ENCODE peak calls at places on chromosome 10, in nine cellular contexts. P is AG04449; U is prostate gland; I is tibial nerve; G is uterus; V is ascending aorta; W is CD8-positive, alpha-beta memory T cell; O is heart left ventricle; E is adrenal gland. J is an unnamed sample.

GRCh38 chr10:69439813-69440506 is 11.3 kb upstream of the TSPAN15 start:
- DNase-seq in P (no peak), U (peak), I (no peak), G (peak), V (no peak), W (no peak), O (no peak), E (no peak), J (no peak)

GRCh38 chr10:133445751-133446708 is 7.7 kb upstream of the SCART1 start:
- DNase-seq in P (no peak), U (no peak), I (no peak), G (no peak), V (peak), W (peak), O (no peak), E (peak), J (no peak)

GRCh38 chr10:103916901-103917300 is 1.1 kb downstream of the STN1 start:
- DNase-seq in P (no peak), U (no peak), I (no peak), G (no peak), V (no peak), W (no peak), O (no peak), E (no peak), J (no peak)

GRCh38 chr10:110407301-110408170 is 90.2 kb upstream of the DUSP5 start:
- DNase-seq in P (no peak), U (no peak), I (no peak), G (no peak), V (no peak), W (no peak), O (no peak), E (no peak), J (no peak)

GRCh38 chr10:97854735-97855134 is 5.1 kb downstream of the GOLGA7B start:
- DNase-seq in P (no peak), U (no peak), I (no peak), G (no peak), V (no peak), W (no peak), O (no peak), E (no peak), J (no peak)

GRCh38 chr10:99365761-99366160 is 36.6 kb downstream of the CNNM1 start:
- DNase-seq in P (no peak), U (no peak), I (no peak), G (no peak), V (no peak), W (no peak), O (no peak), E (no peak), J (no peak)

GRCh38 chr10:44968101-44968886 is 8.7 kb downstream of the RASSF4 start:
- DNase-seq in P (no peak), U (no peak), I (peak), G (peak), V (peak), W (peak), O (no peak), E (peak), J (peak)

GRCh38 chr10:47367646-47368045 is 16.4 kb downstream of the ZNF488 start:
- DNase-seq in P (no peak), U (no peak), I (no peak), G (no peak), V (no peak), W (no peak), O (no peak), E (no peak), J (no peak)

GRCh38 chr10:94430705-94431104 is 28.4 kb downstream of the TBC1D12 start:
- DNase-seq in P (no peak), U (no peak), I (peak), G (no peak), V (no peak), W (no peak), O (no peak), E (no peak), J (no peak)

GRCh38 chr10:32197423-32197822 is 141.2 kb upstream of the KIF5B start:
- DNase-seq in P (no peak), U (no peak), I (no peak), G (no peak), V (peak), W (no peak), O (no peak), E (no peak), J (no peak)

GRCh38 chr10:16779375-16779774 is 37.8 kb downstream of the RSU1 start:
- DNase-seq in P (no peak), U (peak), I (no peak), G (no peak), V (no peak), W (peak), O (no peak), E (no peak), J (peak)

GRCh38 chr10:89118091-89118490 is 89.0 kb downstream of the CH25H start:
- DNase-seq in P (peak), U (no peak), I (no peak), G (no peak), V (no peak), W (no peak), O (no peak), E (no peak), J (no peak)

GRCh38 chr10:9081253-9081652 is 1026.8 kb downstream of the GATA3 start:
- DNase-seq in P (no peak), U (no peak), I (no peak), G (no peak), V (no peak), W (no peak), O (no peak), E (no peak), J (no peak)

GRCh38 chr10:50576245-50576815 is 47.4 kb downstream of the SGMS1 start:
- DNase-seq in P (no peak), U (no peak), I (no peak), G (no peak), V (no peak), W (no peak), O (no peak), E (no peak), J (no peak)

GRCh38 chr10:94546616-94547175 is 1.1 kb downstream of the HELLS start:
- DNase-seq in P (no peak), U (no peak), I (no peak), G (no peak), V (no peak), W (no peak), O (no peak), E (no peak), J (peak)

GRCh38 chr10:119341236-119342016 is 134.1 kb downstream of the GRK5 start:
- DNase-seq in P (no peak), U (no peak), I (no peak), G (peak), V (no peak), W (peak), O (no peak), E (peak), J (no peak)

GRCh38 chr10:3471927-3472704 is 299.5 kb upstream of the PITRM1 start:
- DNase-seq in P (no peak), U (peak), I (no peak), G (no peak), V (no peak), W (no peak), O (no peak), E (no peak), J (no peak)

GRCh38 chr10:8133146-8133545 is 78.7 kb downstream of the GATA3 start:
- DNase-seq in P (no peak), U (no peak), I (no peak), G (no peak), V (no peak), W (no peak), O (no peak), E (no peak), J (peak)

GRCh38 chr10:120819366-120819765 is 31.8 kb upstream of the WDR11 start:
- DNase-seq in P (no peak), U (no peak), I (no peak), G (no peak), V (no peak), W (no peak), O (no peak), E (no peak), J (no peak)

GRCh38 chr10:60753817-60754216 is 24.5 kb upstream of the CDK1 start:
- DNase-seq in P (no peak), U (no peak), I (no peak), G (no peak), V (no peak), W (no peak), O (no peak), E (no peak), J (no peak)

GRCh38 chr10:46028584-46029570 is 1.5 kb downstream of the NCOA4 start:
- DNase-seq in P (no peak), U (no peak), I (peak), G (no peak), V (no peak), W (no peak), O (no peak), E (no peak), J (peak)

GRCh38 chr10:72800000-72800740 is 93.4 kb upstream of the OIT3 start:
- DNase-seq in P (no peak), U (no peak), I (no peak), G (no peak), V (no peak), W (no peak), O (no peak), E (no peak), J (no peak)

GRCh38 chr10:77643795-77644468 is 6.3 kb upstream of the KCNMA1 start:
- DNase-seq in P (no peak), U (peak), I (no peak), G (peak), V (no peak), W (no peak), O (no peak), E (peak), J (peak)

GRCh38 chr10:4025339-4025738 is 240.3 kb upstream of the KLF6 start:
- DNase-seq in P (no peak), U (no peak), I (no peak), G (no peak), V (no peak), W (no peak), O (no peak), E (no peak), J (no peak)

GRCh38 chr10:14889318-14889717 is 10.7 kb downstream of the SUV39H2 start:
- DNase-seq in P (no peak), U (no peak), I (no peak), G (no peak), V (no peak), W (no peak), O (no peak), E (no peak), J (no peak)

DNA sequence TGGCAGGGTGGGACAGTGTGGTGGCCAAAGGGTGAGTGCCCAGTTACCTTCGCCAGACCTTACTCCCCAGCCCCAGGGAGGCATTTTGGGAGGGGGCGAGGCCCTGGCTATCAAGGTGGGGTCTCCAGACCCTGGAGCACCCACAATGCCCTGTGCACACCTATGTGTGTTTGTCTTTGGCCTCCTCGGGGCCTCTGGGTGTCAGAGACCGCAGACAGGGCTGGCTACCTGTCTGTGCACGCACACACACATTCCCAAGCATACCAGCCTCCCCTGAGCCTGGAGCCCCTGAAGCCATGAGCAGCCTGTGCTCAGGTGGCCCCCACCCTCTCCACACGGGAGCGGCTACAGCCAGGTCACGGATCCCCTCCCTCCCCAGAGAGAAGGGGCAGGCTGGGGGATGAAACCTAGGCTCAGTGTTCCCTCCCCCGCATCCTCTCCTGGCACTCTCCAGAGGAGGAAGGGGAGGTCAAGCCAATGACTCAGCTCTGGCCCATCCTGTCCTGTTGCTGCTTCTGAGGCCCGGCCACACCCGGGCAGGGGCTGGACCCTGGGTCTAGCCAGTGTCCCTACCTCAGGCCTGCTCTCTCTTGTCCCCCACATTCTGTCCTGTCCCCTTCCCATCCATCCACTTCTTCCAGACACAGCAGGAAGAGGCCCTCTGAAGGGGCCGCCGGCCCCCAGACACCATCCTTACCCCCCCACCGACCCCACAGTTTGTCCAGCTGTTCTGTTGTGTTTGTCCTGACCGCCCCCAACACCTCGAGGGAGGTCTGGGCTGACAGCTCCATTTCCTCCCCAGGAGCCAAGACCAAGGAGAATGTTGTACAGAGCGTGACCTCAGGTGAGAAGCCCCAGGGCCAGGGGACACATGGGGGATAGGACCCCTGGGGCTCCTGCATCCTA is 685 bp downstream of the SNCG start:
- DNase-seq in P (no peak), U (no peak), I (no peak), G (peak), V (peak), W (peak), O (peak), E (peak), J (no peak)
- H3K4me3 ChIP-seq in P (no peak), U (no peak), I (peak), G (peak), V (peak), W (no peak), O (peak), E (no peak), J (no peak)

DNA sequence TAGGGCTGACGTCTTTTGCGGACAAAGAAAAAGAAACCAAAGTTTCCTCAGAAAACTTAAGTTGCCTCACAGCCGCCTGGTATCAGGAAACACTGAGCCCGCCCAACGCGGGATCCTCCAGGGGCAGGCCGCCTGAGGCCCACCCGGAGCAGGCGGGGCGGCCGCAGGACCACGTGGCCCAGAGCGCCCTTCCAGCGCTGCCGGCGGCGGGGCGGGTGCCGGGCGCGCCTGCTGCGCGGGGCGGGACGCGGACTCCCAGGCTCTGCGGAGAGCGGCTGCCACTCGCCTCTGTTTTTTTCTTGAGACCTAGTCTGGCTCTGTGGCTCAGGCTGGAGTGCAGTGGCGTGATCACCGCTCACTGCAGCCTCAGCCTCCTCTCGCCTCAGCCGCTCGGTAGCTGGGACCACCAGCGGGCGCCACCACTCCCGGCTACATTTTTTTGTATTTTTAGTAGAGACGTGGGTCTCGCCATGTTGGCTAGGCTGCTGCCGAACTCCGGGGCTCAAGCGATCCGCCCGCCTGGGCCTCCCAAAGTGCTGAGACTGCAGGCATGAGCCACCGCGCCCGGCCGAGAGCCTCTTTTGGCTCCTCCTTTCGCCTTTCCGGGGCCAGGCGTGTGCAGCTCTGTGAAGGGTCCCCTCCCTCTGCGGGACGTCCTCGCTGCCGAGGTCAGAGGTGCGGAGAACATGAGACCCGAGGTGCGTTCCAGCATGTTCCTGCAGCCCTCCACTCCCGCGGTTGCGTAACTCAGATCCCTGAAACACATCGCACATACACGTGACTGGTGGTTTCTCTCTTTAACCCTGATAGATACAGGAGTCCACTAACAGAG is 11.6 kb upstream of the HNRNPF start:
- DNase-seq in P (no peak), U (peak), I (peak), G (peak), V (peak), W (peak), O (peak), E (peak), J (peak)
- H3K4me3 ChIP-seq in P (peak), U (peak), I (peak), G (peak), V (peak), W (peak), O (peak), E (peak), J (peak)

DNA sequence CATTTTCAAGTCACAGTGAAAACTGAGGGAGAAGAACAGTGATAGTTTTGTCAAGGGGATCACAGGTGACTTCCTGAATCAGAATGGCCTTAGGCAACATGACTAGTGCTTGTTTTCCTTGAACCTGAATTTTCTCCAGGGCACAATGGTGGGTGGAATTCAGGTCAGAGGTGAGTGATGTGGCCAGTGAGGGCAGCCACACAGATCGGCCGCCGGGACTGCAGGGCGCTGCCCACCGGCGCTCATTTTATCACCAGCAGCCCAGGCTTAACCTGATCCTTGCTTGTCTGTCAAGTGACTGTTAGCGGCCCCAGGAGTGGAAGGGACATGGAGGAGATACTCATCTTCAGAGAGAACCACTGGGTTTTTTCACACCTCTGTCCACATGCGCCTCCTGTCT is 108.5 kb downstream of the DOCK1 start:
- DNase-seq in P (no peak), U (no peak), I (no peak), G (no peak), V (no peak), W (no peak), O (no peak), E (no peak), J (no peak)
- H3K4me3 ChIP-seq in P (no peak), U (no peak), I (no peak), G (no peak), V (no peak), W (no peak), O (no peak), E (no peak), J (no peak)

GRCh38 chr10:101773923-101774588 is 1.9 kb downstream of the FGF8 start:
- DNase-seq in P (no peak), U (no peak), I (no peak), G (no peak), V (no peak), W (no peak), O (no peak), E (no peak), J (no peak)
- H3K4me3 ChIP-seq in P (no peak), U (no peak), I (no peak), G (no peak), V (no peak), W (no peak), O (no peak), E (no peak), J (no peak)

GRCh38 chr10:102785818-102786217 is 42.1 kb downstream of the WBP1L start:
- DNase-seq in P (no peak), U (no peak), I (peak), G (no peak), V (peak), W (no peak), O (peak), E (no peak), J (no peak)
- H3K4me3 ChIP-seq in P (no peak), U (no peak), I (no peak), G (no peak), V (no peak), W (no peak), O (no peak), E (no peak), J (no peak)

J was measured in Jurkat, Clone E6-1.